ENCODE peak calls at places on chromosomes 3 and 15, in eight cellular contexts. M is LHCN-M2; T is NCI-H2081; Y is A172; K is activated naive CD4-positive, alpha-beta T cell; B is upper lobe of right lung; N is SK-N-DZ; S is effector CD4-positive, alpha-beta T cell. A is an unnamed sample.

GRCh38 chr3:109275702-109276293 is 40.5 kb downstream of the DPPA2 start:
- DNase-seq in M (peak), T (peak), Y (peak), K (no peak), B (no peak), N (peak), S (no peak), A (peak)

GRCh38 chr3:42072930-42073329 is 18.2 kb upstream of the TRAK1 start:
- DNase-seq in M (no peak), T (no peak), Y (no peak), K (no peak), B (no peak), N (no peak), S (no peak), A (no peak)

GRCh38 chr3:62940763-62941632 is 65.8 kb upstream of the CADPS start:
- DNase-seq in M (peak), T (no peak), Y (peak), K (no peak), B (no peak), N (no peak), S (no peak), A (no peak)

GRCh38 chr3:38586546-38587520 is 62.7 kb downstream of the SCN5A start:
- DNase-seq in M (no peak), T (no peak), Y (no peak), K (no peak), B (peak), N (no peak), S (no peak), A (no peak)

GRCh38 chr15:46854559-46854958 is 862.7 kb upstream of the SEMA6D start:
- DNase-seq in M (no peak), T (no peak), Y (no peak), K (no peak), B (no peak), N (no peak), S (no peak), A (no peak)

GRCh38 chr15:60392986-60393811 is 4.6 kb downstream of the ANXA2 start:
- DNase-seq in M (peak), T (peak), Y (peak), K (no peak), B (no peak), N (no peak), S (no peak), A (peak)

GRCh38 chr3:127848131-127849129 is 26.1 kb upstream of the MGLL start:
- DNase-seq in M (no peak), T (peak), Y (no peak), K (no peak), B (no peak), N (no peak), S (no peak), A (no peak)

GRCh38 chr3:172082269-172082668 is 42.9 kb downstream of the FNDC3B start:
- DNase-seq in M (peak), T (no peak), Y (peak), K (no peak), B (no peak), N (peak), S (no peak), A (no peak)

GRCh38 chr3:24263069-24263668 is 231.5 kb downstream of the THRB start:
- DNase-seq in M (no peak), T (peak), Y (no peak), K (no peak), B (no peak), N (no peak), S (no peak), A (no peak)

GRCh38 chr3:27312044-27312668 is 57.0 kb downstream of the NEK10 start:
- DNase-seq in M (peak), T (peak), Y (peak), K (no peak), B (no peak), N (peak), S (no peak), A (no peak)

GRCh38 chr15:65723786-65724354 is 68.2 kb downstream of the DENND4A start:
- DNase-seq in M (no peak), T (no peak), Y (no peak), K (no peak), B (no peak), N (no peak), S (no peak), A (no peak)

GRCh38 chr3:131053021-131053420 is 26.3 kb downstream of the NEK11 start:
- DNase-seq in M (peak), T (no peak), Y (no peak), K (no peak), B (no peak), N (peak), S (no peak), A (no peak)

GRCh38 chr3:133987933-133988484 is 41.7 kb downstream of the SLCO2A1 start:
- DNase-seq in M (no peak), T (no peak), Y (no peak), K (no peak), B (no peak), N (no peak), S (no peak), A (no peak)

GRCh38 chr3:50418845-50419244 is 59.5 kb upstream of the TMEM115 start:
- DNase-seq in M (peak), T (no peak), Y (peak), K (no peak), B (no peak), N (no peak), S (no peak), A (no peak)

GRCh38 chr15:80480171-80480811 is 76.1 kb downstream of the ARNT2 start:
- DNase-seq in M (no peak), T (no peak), Y (peak), K (no peak), B (no peak), N (no peak), S (no peak), A (no peak)

GRCh38 chr3:175105066-175105465 is 245.9 kb downstream of the NAALADL2 start:
- DNase-seq in M (peak), T (no peak), Y (no peak), K (no peak), B (no peak), N (no peak), S (no peak), A (no peak)

GRCh38 chr3:32045091-32045964 is 61.1 kb upstream of the GPD1L start:
- DNase-seq in M (peak), T (no peak), Y (peak), K (no peak), B (no peak), N (peak), S (no peak), A (no peak)

GRCh38 chr3:114290911-114291901 is 2.6 kb upstream of the TIGIT start:
- DNase-seq in M (peak), T (peak), Y (peak), K (peak), B (peak), N (peak), S (peak), A (peak)

GRCh38 chr15:66609876-66610275 is 44.1 kb upstream of the LCTL start:
- DNase-seq in M (no peak), T (no peak), Y (no peak), K (no peak), B (no peak), N (no peak), S (no peak), A (no peak)

GRCh38 chr3:37862712-37863551 is 1.3 kb downstream of the CTDSPL start:
- DNase-seq in M (peak), T (no peak), Y (no peak), K (no peak), B (no peak), N (peak), S (no peak), A (no peak)

GRCh38 chr3:184211718-184212117 is 17.7 kb upstream of the VWA5B2 start:
- DNase-seq in M (no peak), T (no peak), Y (no peak), K (no peak), B (no peak), N (peak), S (no peak), A (no peak)

GRCh38 chr3:42229266-42229941 is 36.6 kb downstream of the CCK start:
- DNase-seq in M (no peak), T (no peak), Y (no peak), K (no peak), B (no peak), N (no peak), S (no peak), A (no peak)

GRCh38 chr3:115698851-115699535 is 75.7 kb downstream of the GAP43 start:
- DNase-seq in M (peak), T (no peak), Y (no peak), K (no peak), B (no peak), N (peak), S (no peak), A (peak)

GRCh38 chr15:40511472-40512133 is 40.8 kb downstream of the CHST14 start:
- DNase-seq in M (peak), T (no peak), Y (no peak), K (no peak), B (peak), N (peak), S (no peak), A (peak)

GRCh38 chr3:159882784-159883779 is 105.6 kb upstream of the IL12A start:
- DNase-seq in M (peak), T (no peak), Y (peak), K (no peak), B (no peak), N (peak), S (no peak), A (peak)

GRCh38 chr3:71816141-71816540 is 31.2 kb upstream of the PROK2 start:
- DNase-seq in M (no peak), T (no peak), Y (no peak), K (no peak), B (no peak), N (no peak), S (no peak), A (no peak)

GRCh38 chr3:184874709-184875644 is 63.0 kb downstream of the VPS8 start:
- DNase-seq in M (peak), T (peak), Y (peak), K (no peak), B (no peak), N (peak), S (no peak), A (peak)

GRCh38 chr15:80207887-80208286 is 44.1 kb downstream of the CTXND1 start:
- DNase-seq in M (peak), T (no peak), Y (no peak), K (no peak), B (no peak), N (no peak), S (no peak), A (no peak)

GRCh38 chr15:59360896-59361295 is 11.8 kb downstream of the MYO1E start:
- DNase-seq in M (peak), T (no peak), Y (no peak), K (no peak), B (no peak), N (no peak), S (no peak), A (no peak)

GRCh38 chr3:189157232-189158007 is 14.4 kb upstream of the TPRG1 start:
- DNase-seq in M (no peak), T (no peak), Y (no peak), K (no peak), B (no peak), N (no peak), S (no peak), A (no peak)

GRCh38 chr3:118534519-118534918 is 500.1 kb downstream of the IGSF11 start:
- DNase-seq in M (no peak), T (no peak), Y (no peak), K (no peak), B (no peak), N (no peak), S (no peak), A (no peak)

GRCh38 chr3:46646700-46647099 is 34.4 kb downstream of the FAM240A start:
- DNase-seq in M (peak), T (no peak), Y (peak), K (no peak), B (no peak), N (no peak), S (no peak), A (no peak)

GRCh38 chr15:92889390-92890113 is 10.6 kb upstream of the CHD2 start:
- DNase-seq in M (no peak), T (no peak), Y (no peak), K (no peak), B (no peak), N (no peak), S (no peak), A (no peak)

GRCh38 chr3:32147935-32148334 is 41.5 kb downstream of the GPD1L start:
- DNase-seq in M (no peak), T (no peak), Y (no peak), K (no peak), B (no peak), N (no peak), S (no peak), A (no peak)

GRCh38 chr15:78638658-78639314 is 2.2 kb downstream of the CHRNB4 start:
- DNase-seq in M (peak), T (peak), Y (peak), K (no peak), B (peak), N (peak), S (peak), A (peak)

GRCh38 chr3:151556591-151556990 is 95.7 kb upstream of the IGSF10 start:
- DNase-seq in M (no peak), T (no peak), Y (no peak), K (no peak), B (no peak), N (no peak), S (no peak), A (no peak)

GRCh38 chr15:84079885-84080777 is 155.4 kb upstream of the GOLGA6L4 start:
- DNase-seq in M (peak), T (peak), Y (no peak), K (peak), B (peak), N (peak), S (peak), A (peak)